ENCODE peak calls at places on chromosomes 12 and 14, in six cellular contexts. Q is stimulated activated CD8-positive, alpha-beta memory T cell treated with anti-CD3 and anti-CD28 coated beads, Interleukin-7, amount 100 ng/mL, for 1 hour; I is HCT116; W is T-helper 9 cell; E is stimulated activated CD4-positive, alpha-beta T cell treated with anti-CD3 and anti-CD28 coated beads, Interleukin-2, amount 100 ng/mL, for 24 hours; Y is CD8-positive, alpha-beta memory T cell. S is an unnamed sample.

GRCh38 chr12:68667896-68668295 is 18.9 kb upstream of the NUP107 start:
- DNase-seq in E (no peak), W (no peak), Y (no peak), Q (no peak), I (no peak), S (no peak)

GRCh38 chr12:14892726-14893442 is 7.2 kb upstream of the MGP start:
- DNase-seq in W (no peak), Y (no peak), I (no peak), Q (no peak), E (no peak), S (no peak)

GRCh38 chr12:25992026-25992782 is 33.7 kb downstream of the RASSF8 start:
- DNase-seq in Q (no peak), I (no peak), W (no peak), E (no peak), Y (no peak), S (no peak)

GRCh38 chr12:46933947-46934346 is 108.2 kb upstream of the SLC38A4 start:
- DNase-seq in I (no peak), W (no peak), Y (peak), Q (no peak), E (no peak), S (peak)

GRCh38 chr12:83186437-83186836 is 499.7 kb downstream of the TMTC2 start:
- DNase-seq in I (no peak), E (no peak), Y (no peak), W (no peak), Q (no peak), S (no peak)

GRCh38 chr14:23604675-23605170 is 26.1 kb upstream of the JPH4 start:
- DNase-seq in E (no peak), I (no peak), W (no peak), Y (no peak), Q (no peak), S (no peak)

GRCh38 chr14:92693998-92694780 is 54.2 kb downstream of the LGMN start:
- DNase-seq in Q (no peak), W (no peak), Y (no peak), I (peak), E (no peak), S (no peak)

GRCh38 chr14:72615511-72616121 is 278.3 kb downstream of the DPF3 start:
- DNase-seq in W (no peak), Q (no peak), Y (no peak), I (no peak), E (no peak), S (no peak)

GRCh38 chr14:93120522-93120921 is 4.8 kb upstream of the ITPK1 start:
- DNase-seq in E (no peak), Y (no peak), I (no peak), W (no peak), Q (no peak), S (peak)

GRCh38 chr14:36655963-36656768 is 5.5 kb upstream of the PAX9 start:
- DNase-seq in E (peak), W (no peak), I (peak), Y (no peak), Q (no peak), S (no peak)

GRCh38 chr12:94150483-94151225 is 2.3 kb downstream of the PLXNC1 start:
- DNase-seq in Q (peak), I (no peak), E (peak), W (peak), Y (peak), S (no peak)